ENCODE peak calls at places on chromosomes 3 and 15, in eight cellular contexts. Z is iPS DF 6.9; F is fibroblast of mammary gland; K is cerebellar cortex; O is AG10803; S is effector CD4-positive, alpha-beta T cell; W is GM04504; Q is thyroid gland. X is an unnamed sample.

GRCh38 chr3:44476181-44476599 is 1.3 kb downstream of the ZNF445 start:
- DNase-seq in W (no peak), O (peak), S (no peak), Z (no peak), F (peak), Q (no peak), K (no peak), X (peak)

GRCh38 chr15:71725215-71725955 is 85.0 kb upstream of the NR2E3 start:
- DNase-seq in K (no peak), Z (no peak), Q (no peak), O (peak), F (peak), W (peak), S (no peak), X (peak)

GRCh38 chr15:57911247-57911646 is 154.3 kb downstream of the ALDH1A2 start:
- DNase-seq in Z (no peak), Q (no peak), K (no peak), W (no peak), F (peak), S (no peak), O (no peak), X (peak)

GRCh38 chr15:99427668-99428361 is 138.0 kb upstream of the MEF2A start:
- DNase-seq in W (no peak), O (no peak), S (no peak), Z (no peak), K (no peak), Q (no peak), F (no peak), X (no peak)

GRCh38 chr3:170862618-170863374 is 7.2 kb downstream of the RPL22L1 start:
- DNase-seq in S (no peak), W (no peak), Q (no peak), O (peak), F (no peak), K (peak), Z (no peak), X (peak)

GRCh38 chr3:53616971-53617892 is 122.8 kb downstream of the CACNA1D start:
- DNase-seq in Q (no peak), S (no peak), W (no peak), K (no peak), Z (no peak), O (no peak), F (peak), X (no peak)

GRCh38 chr3:160613661-160614060 is 48.3 kb upstream of the KPNA4 start:
- DNase-seq in Z (no peak), F (no peak), W (no peak), O (no peak), Q (no peak), S (no peak), K (no peak), X (no peak)

GRCh38 chr3:107838196-107838595 is 252.6 kb downstream of the CD47 start:
- DNase-seq in O (no peak), W (no peak), F (no peak), Q (no peak), K (no peak), Z (no peak), S (no peak), X (no peak)

GRCh38 chr15:86892774-86893449 is 813.2 kb downstream of the AGBL1 start:
- DNase-seq in O (peak), S (no peak), F (no peak), Q (peak), K (no peak), W (no peak), Z (no peak), X (peak)

GRCh38 chr3:72049300-72049699 is 264.4 kb upstream of the PROK2 start:
- DNase-seq in Z (no peak), S (no peak), W (no peak), Q (no peak), O (no peak), K (no peak), F (no peak), X (no peak)

GRCh38 chr3:183073839-183074615 is 25.3 kb downstream of the MCCC1 start:
- DNase-seq in K (no peak), W (peak), O (no peak), Q (no peak), Z (no peak), F (peak), S (no peak), X (peak)

GRCh38 chr3:138914870-138915502 is 32.0 kb downstream of the FOXL2 start:
- DNase-seq in W (peak), K (peak), S (no peak), O (no peak), Z (no peak), Q (no peak), F (peak), X (peak)

GRCh38 chr3:194872669-194872977 is 186.9 kb downstream of the FAM43A start:
- DNase-seq in Q (no peak), Z (peak), K (no peak), S (no peak), F (peak), O (peak), W (peak), X (peak)

GRCh38 chr15:50241684-50242450 is 23.7 kb downstream of the HDC start:
- DNase-seq in Z (no peak), S (no peak), O (peak), W (peak), Q (no peak), F (peak), K (no peak), X (no peak)

GRCh38 chr15:77112819-77113569 is 42.1 kb upstream of the TSPAN3 start:
- DNase-seq in K (no peak), O (peak), Z (no peak), F (no peak), Q (no peak), W (no peak), S (no peak), X (no peak)

GRCh38 chr3:187572431-187572830 is 97.8 kb downstream of the SST start:
- DNase-seq in K (no peak), Z (no peak), S (no peak), O (no peak), F (peak), Q (no peak), W (no peak), X (no peak)

GRCh38 chr15:71607383-71607782 is 203.0 kb upstream of the NR2E3 start:
- DNase-seq in O (no peak), F (no peak), Q (peak), Z (no peak), W (no peak), S (no peak), K (no peak), X (no peak)

X was measured in RPMI7951.